ENCODE peak calls at places on chromosomes 4 and X, in six cellular contexts. F is glutamatergic neuron, C is NCI-H1092, D is GM20000, P is EL, L is epithelial cell of prostate. G is an unnamed sample.

GRCh38 chrX:108309144-108309543 is 129.1 kb downstream of the COL4A6 start:
- DNase-seq in F (no peak), C (no peak), D (no peak), P (peak), L (no peak), G (peak)

GRCh38 chrX:138745215-138745614 is 33.7 kb upstream of the FGF13 start:
- DNase-seq in F (no peak), C (peak), D (peak), P (peak), L (no peak), G (peak)

GRCh38 chrX:129522184-129523059 is 868 bp downstream of the SMARCA1 start:
- DNase-seq in F (peak), C (peak), D (peak), P (peak), L (no peak), G (peak)

GRCh38 chrX:105845661-105846060 is 23.3 kb downstream of the NRK start:
- DNase-seq in F (no peak), C (no peak), D (no peak), P (no peak), L (no peak), G (no peak)

GRCh38 chr4:4386296-4386735 is 586 bp upstream of the NSG1 start:
- DNase-seq in F (peak), C (peak), D (no peak), P (no peak), L (no peak), G (no peak)

GRCh38 chrX:33434256-33435092 is 223.1 kb upstream of the DMD start:
- DNase-seq in F (peak), C (peak), D (peak), P (peak), L (no peak), G (peak)

GRCh38 chr4:158015241-158015640 is 157.6 kb downstream of the GASK1B start:
- DNase-seq in F (no peak), C (no peak), D (no peak), P (peak), L (no peak), G (peak)

GRCh38 chr4:54683616-54684346 is 26.0 kb downstream of the KIT start:
- DNase-seq in F (no peak), C (no peak), D (no peak), P (peak), L (no peak), G (peak)

GRCh38 chrX:153487590-153488071 is 7.1 kb upstream of the BGN start:
- DNase-seq in F (no peak), C (no peak), D (no peak), P (no peak), L (no peak), G (no peak)

GRCh38 chrX:19659929-19660328 is 144.6 kb upstream of the MAP3K15 start:
- DNase-seq in F (no peak), C (no peak), D (no peak), P (no peak), L (no peak), G (no peak)

GRCh38 chr4:182938213-182938645 is 21.0 kb upstream of the DCTD start:
- DNase-seq in F (peak), C (peak), D (peak), P (peak), L (no peak), G (peak)

GRCh38 chrX:8565729-8566128 is 101.1 kb downstream of the VCX3B start:
- DNase-seq in F (no peak), C (no peak), D (no peak), P (no peak), L (no peak), G (no peak)

GRCh38 chr4:121696641-121697461 is at the start of gene ANXA5:
- DNase-seq in F (peak), C (peak), D (peak), P (peak), L (no peak), G (peak)

GRCh38 chrX:111743316-111743715 is 62.3 kb downstream of the ALG13 start:
- DNase-seq in F (no peak), C (no peak), D (no peak), P (no peak), L (no peak), G (no peak)

GRCh38 chr4:37424753-37425152 is 180.2 kb downstream of the NWD2 start:
- DNase-seq in F (no peak), C (no peak), D (no peak), P (no peak), L (no peak), G (no peak)

GRCh38 chr4:118865091-118865708 is 23.5 kb upstream of the SYNPO2 start:
- DNase-seq in F (no peak), C (peak), D (peak), P (peak), L (peak), G (peak)

GRCh38 chr4:153530284-153530995 is 64.3 kb downstream of the TMEM131L start:
- DNase-seq in F (no peak), C (no peak), D (no peak), P (no peak), L (no peak), G (no peak)

GRCh38 chrX:97790850-97791249 is 907.1 kb downstream of the RPA4 start:
- DNase-seq in F (no peak), C (no peak), D (no peak), P (no peak), L (no peak), G (no peak)

GRCh38 chrX:13828392-13828791 is 11.5 kb upstream of the GPM6B start:
- DNase-seq in F (no peak), C (no peak), D (no peak), P (no peak), L (no peak), G (no peak)

GRCh38 chr4:155722816-155723499 is 35.9 kb upstream of the GUCY1B1 start:
- DNase-seq in F (no peak), C (no peak), D (no peak), P (peak), L (no peak), G (peak)

GRCh38 chrX:31909850-31910547 is 838.2 kb upstream of the FTHL17 start:
- DNase-seq in F (no peak), C (no peak), D (no peak), P (no peak), L (no peak), G (no peak)

GRCh38 chr4:153916273-153916755 is 127.4 kb upstream of the SFRP2 start:
- DNase-seq in F (no peak), C (no peak), D (peak), P (no peak), L (no peak), G (no peak)

GRCh38 chrX:109826954-109827708 is 94.1 kb upstream of the ACSL4 start:
- DNase-seq in F (no peak), C (no peak), D (no peak), P (peak), L (no peak), G (peak)

GRCh38 chr4:8276358-8277240 is 7.0 kb downstream of the HTRA3 start:
- DNase-seq in F (peak), C (no peak), D (no peak), P (no peak), L (no peak), G (no peak)

GRCh38 chr4:4922441-4922840 is 63.0 kb downstream of the MSX1 start:
- DNase-seq in F (no peak), C (no peak), D (no peak), P (no peak), L (no peak), G (no peak)

GRCh38 chrX:66012094-66012534 is 27.8 kb downstream of the VSIG4 start:
- DNase-seq in F (no peak), C (no peak), D (no peak), P (no peak), L (no peak), G (no peak)

GRCh38 chr4:13694256-13694655 is 66.7 kb upstream of the BOD1L1 start:
- DNase-seq in F (no peak), C (no peak), D (no peak), P (no peak), L (no peak), G (no peak)

GRCh38 chrX:66001596-66001995 is 38.3 kb downstream of the VSIG4 start:
- DNase-seq in F (no peak), C (no peak), D (no peak), P (no peak), L (no peak), G (no peak)

GRCh38 chr4:77927991-77928925 is 65.6 kb downstream of the MRPL1 start:
- DNase-seq in F (no peak), C (no peak), D (no peak), P (peak), L (peak), G (peak)

GRCh38 chrX:136162827-136163427 is 15.6 kb downstream of the FHL1 start:
- DNase-seq in F (peak), C (no peak), D (peak), P (peak), L (no peak), G (peak)

GRCh38 chr4:185685804-185686203 is 126.2 kb downstream of the SORBS2 start:
- DNase-seq in F (no peak), C (no peak), D (no peak), P (no peak), L (no peak), G (no peak)

GRCh38 chr4:42401171-42401570 is 3.9 kb downstream of the SHISA3 start:
- DNase-seq in F (no peak), C (no peak), D (no peak), P (no peak), L (no peak), G (no peak)

GRCh38 chr4:188228279-188228678 is 89.0 kb downstream of the TRIML1 start:
- DNase-seq in F (no peak), C (no peak), D (no peak), P (no peak), L (no peak), G (no peak)

GRCh38 chrX:9252182-9252581 is 212.7 kb upstream of the TBL1X start:
- DNase-seq in F (no peak), C (no peak), D (no peak), P (no peak), L (no peak), G (no peak)

GRCh38 chr4:156293657-156294297 is 340.1 kb upstream of the CTSO start:
- DNase-seq in F (no peak), C (no peak), D (no peak), P (peak), L (peak), G (peak)

G was measured in HCEC 1CT.